ENCODE peak calls at places on chromosomes 7 and 10, in five cellular contexts. K, B, N, G and S are unnamed samples.

GRCh38 chr10:97481071-97481470 is 17.2 kb downstream of the MMS19 start:
- DNase-seq in K (no peak), B (no peak), N (no peak), G (no peak), S (no peak)

GRCh38 chr7:101632641-101633040 is 3.5 kb upstream of the MYL10 start:
- DNase-seq in K (no peak), B (no peak), N (peak; percentile 4), G (no peak), S (no peak)

GRCh38 chr10:26057466-26057865 is 123.4 kb downstream of the MYO3A start:
- DNase-seq in K (no peak), B (no peak), N (no peak), G (no peak), S (no peak)

GRCh38 chr10:3455385-3456334 is 283.1 kb upstream of the PITRM1 start:
- DNase-seq in K (no peak), B (no peak), N (no peak), G (no peak), S (no peak)

GRCh38 chr10:93813507-93814465 is 56.0 kb downstream of the LGI1 start:
- DNase-seq in K (peak; percentile 68), B (peak; percentile 61), N (peak; percentile 64), G (no peak), S (no peak)

GRCh38 chr7:118755067-118755625 is 530.6 kb downstream of the ANKRD7 start:
- DNase-seq in K (no peak), B (no peak), N (no peak), G (no peak), S (no peak)

GRCh38 chr10:78756604-78757442 is 311.9 kb upstream of the ZMIZ1 start:
- DNase-seq in K (peak; percentile 89), B (peak; percentile 81), N (peak; percentile 64), G (peak; percentile 91), S (no peak)

GRCh38 chr7:117068511-117069155 is 115.3 kb downstream of the ST7 start:
- DNase-seq in K (no peak), B (no peak), N (no peak), G (no peak), S (no peak)

GRCh38 chr7:103989200-103989784 is at the start of gene RELN:
- DNase-seq in K (no peak), B (no peak), N (no peak), G (no peak), S (no peak)

GRCh38 chr10:53434413-53434812 is 661.8 kb upstream of the MBL2 start:
- DNase-seq in K (no peak), B (no peak), N (no peak), G (no peak), S (no peak)

GRCh38 chr10:104076743-104077160 is 8.9 kb downstream of the COL17A1 start:
- DNase-seq in K (no peak), B (peak; percentile 58), N (no peak), G (peak; percentile 56), S (no peak)

GRCh38 chr10:31362023-31362641 is 43.1 kb downstream of the ZEB1 start:
- DNase-seq in K (peak; percentile 49), B (no peak), N (no peak), G (no peak), S (no peak)

GRCh38 chr10:99364125-99364524 is 35.0 kb downstream of the CNNM1 start:
- DNase-seq in K (no peak), B (no peak), N (no peak), G (no peak), S (no peak)

GRCh38 chr10:48282829-48283228 is 8.3 kb upstream of the FRMPD2 start:
- DNase-seq in K (no peak), B (no peak), N (no peak), G (no peak), S (no peak)

GRCh38 chr10:58385784-58386112 is 538 bp downstream of the TFAM start:
- DNase-seq in K (peak; percentile 43), B (peak; percentile 51), N (no peak), G (peak; percentile 17), S (no peak)

GRCh38 chr7:97006146-97006950 is 995 bp downstream of the DLX6 start:
- DNase-seq in K (no peak), B (no peak), N (no peak), G (no peak), S (no peak)

GRCh38 chr10:50851884-50852671 is 33.3 kb downstream of the A1CF start:
- DNase-seq in K (no peak), B (no peak), N (no peak), G (no peak), S (no peak)

GRCh38 chr7:40133561-40134427 is 628 bp downstream of the MPLKIP start:
- DNase-seq in K (no peak), B (no peak), N (no peak), G (no peak), S (no peak)

GRCh38 chr7:127207246-127207645 is 45.5 kb downstream of the GRM8 start:
- DNase-seq in K (no peak), B (no peak), N (no peak), G (no peak), S (no peak)

GRCh38 chr10:64507869-64508609 is 986.8 kb downstream of the REEP3 start:
- DNase-seq in K (no peak), B (no peak), N (no peak), G (no peak), S (no peak)

GRCh38 chr10:82572686-82573226 is 697.8 kb downstream of the NRG3 start:
- DNase-seq in K (no peak), B (no peak), N (no peak), G (no peak), S (no peak)

GRCh38 chr7:87414400-87415188 is 60.9 kb downstream of the ABCB4 start:
- DNase-seq in K (no peak), B (no peak), N (no peak), G (no peak), S (no peak)

GRCh38 chr7:18689535-18689934 is 194.0 kb downstream of the HDAC9 start:
- DNase-seq in K (no peak), B (no peak), N (no peak), G (no peak), S (no peak)

GRCh38 chr7:41733063-41733398 is 30.1 kb upstream of the INHBA start:
- DNase-seq in K (no peak), B (no peak), N (no peak), G (no peak), S (no peak)

GRCh38 chr7:18086165-18087030 is 58.8 kb upstream of the PRPS1L1 start:
- DNase-seq in K (peak; percentile 58), B (peak; percentile 50), N (no peak), G (peak; percentile 50), S (no peak)

GRCh38 chr10:27745719-27746363 is at the start of gene MKX:
- DNase-seq in K (peak; percentile 60), B (peak; percentile 66), N (no peak), G (peak; percentile 18), S (peak; percentile 48)

GRCh38 chr7:142188159-142188558 is 69.7 kb downstream of the PRSS58 start:
- DNase-seq in K (no peak), B (no peak), N (no peak), G (no peak), S (no peak)

GRCh38 chr10:61301560-61301959 is 151.6 kb downstream of the TMEM26 start:
- DNase-seq in K (no peak), B (no peak), N (no peak), G (no peak), S (no peak)

GRCh38 chr10:75034131-75034512 is 77.3 kb upstream of the SAMD8 start:
- DNase-seq in K (no peak), B (no peak), N (no peak), G (no peak), S (no peak)

GRCh38 chr10:59709472-59710125 is at the start of gene SLC16A9:
- DNase-seq in K (peak; percentile 80), B (peak; percentile 54), N (peak; percentile 27), G (peak; percentile 72), S (no peak)

GRCh38 chr7:4808565-4808964 is 33.1 kb downstream of the AP5Z1 start:
- DNase-seq in K (no peak), B (peak; percentile 40), N (no peak), G (no peak), S (no peak)

GRCh38 chr7:4809091-4809591 is 33.7 kb downstream of the AP5Z1 start:
- DNase-seq in K (peak; percentile 70), B (peak; percentile 39), N (no peak), G (peak; percentile 34), S (peak; percentile 38)

GRCh38 chr7:4807708-4808420 is 32.4 kb downstream of the AP5Z1 start:
- DNase-seq in K (no peak), B (no peak), N (no peak), G (peak; percentile 49), S (no peak)

GRCh38 chr7:4806983-4807625 is 31.7 kb downstream of the AP5Z1 start:
- DNase-seq in K (peak; percentile 39), B (peak; percentile 36), N (no peak), G (peak; percentile 26), S (no peak)

DNA sequence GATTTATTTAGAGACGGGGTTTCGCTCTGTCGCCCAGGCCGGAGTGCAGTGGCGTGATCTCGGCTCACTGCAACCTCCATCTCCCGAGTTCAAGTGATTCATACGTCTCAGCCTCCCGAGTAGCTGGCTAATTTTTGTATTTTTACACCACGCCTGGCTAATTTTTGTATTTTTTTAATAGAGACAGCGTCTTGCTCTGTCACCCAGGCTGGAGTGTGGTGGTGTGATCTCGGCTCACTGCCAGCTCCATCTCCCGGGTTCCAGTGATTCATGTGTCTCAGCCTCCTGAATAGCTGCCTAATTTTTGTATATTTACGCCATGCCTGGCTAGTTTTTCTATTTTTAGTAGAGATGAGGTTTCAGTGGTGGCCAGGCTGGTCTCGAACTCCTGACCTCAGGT is 34.3 kb downstream of the AP5Z1 start:
- DNase-seq in K (no peak), B (no peak), N (no peak), G (no peak), S (no peak)
- TF ChIP-seq CTCF in K (no peak), B (no peak), N (no peak), G (no peak), S (no peak)

GRCh38 chr10:119370972-119371703 is 163.8 kb downstream of the GRK5 start:
- DNase-seq in K (peak; percentile 85), B (no peak), N (no peak), G (peak; percentile 46), S (no peak)
- H3K4me1 ChIP-seq in K (peaks cover 30% of the 10 kb centered on the region), B (peaks cover 87% of the 10 kb centered on the region), N (no peaks in the 10 kb centered on the region), G (peaks cover 9% of the 10 kb centered on the region), S (no peaks in the 10 kb centered on the region)

GRCh38 chr10:86868353-86868752 is 89.1 kb downstream of the MMRN2 start:
- DNase-seq in K (no peak), B (no peak), N (no peak), G (no peak), S (no peak)
- H3K27ac ChIP-seq in K (no peak overlapping the region), B (no peak overlapping the region), N (no peak overlapping the region), G (no peak overlapping the region), S (no peak overlapping the region)

DNA sequence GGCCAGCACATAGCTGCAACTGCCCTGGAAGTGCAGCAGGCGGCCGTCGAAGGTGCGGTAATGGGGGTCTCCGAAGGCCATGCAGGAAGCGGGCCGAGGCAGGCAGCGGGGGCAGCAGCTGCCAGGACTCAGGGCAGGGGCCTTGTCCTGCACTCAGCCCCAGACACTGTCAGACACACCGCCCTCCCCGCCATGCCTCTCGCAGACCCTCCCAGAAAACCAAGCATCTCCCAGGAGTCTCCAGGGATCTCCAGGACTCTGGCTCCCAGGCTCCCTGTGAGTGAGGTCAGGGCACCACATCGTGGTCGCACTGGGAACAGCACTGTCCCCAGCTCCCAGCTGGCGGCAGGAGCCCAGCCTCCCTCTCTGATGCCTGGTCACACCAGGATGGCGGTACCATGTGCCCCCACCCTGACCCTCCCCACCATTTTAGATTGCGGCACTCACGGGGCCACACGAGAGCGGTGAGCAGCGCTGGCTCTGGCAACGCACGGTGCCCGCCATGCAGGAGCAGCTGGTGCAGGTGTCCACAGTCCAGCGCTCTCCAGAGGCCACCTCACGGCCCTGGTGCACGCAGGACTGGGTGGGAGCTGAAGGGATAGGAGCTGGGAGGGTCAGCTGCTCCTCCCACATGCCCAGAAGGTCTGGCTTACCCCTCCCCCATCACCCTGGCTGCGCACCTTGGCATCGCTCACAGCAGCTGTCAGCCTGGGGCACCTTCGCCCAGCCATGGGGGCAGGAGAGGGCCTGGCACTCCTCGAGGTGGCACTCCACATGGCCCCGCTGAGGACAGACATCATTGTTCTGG is 17.5 kb downstream of the ATP6V1F start:
- DNase-seq in K (peak; percentile 86), B (peak; percentile 67), N (no peak), G (peak; percentile 53), S (no peak)
- TF ChIP-seq CTCF in K (peak; percentile 86), B (peak; percentile 81), N (peak; percentile 88), G (peak; percentile 71), S (no peak)